ENCODE peak calls at places on chromosome 16, in four cellular contexts. One of them, this sample, is unnamed.

GRCh38 chr16:82653550-82654511 is 27.1 kb downstream of the CDH13 start:
- DNase-seq in EL: peak; percentile 98
- DNase-seq in AG08395: peak; percentile 91
- DNase-seq in naive thymus-derived CD8-positive, alpha-beta T cell: peak; percentile 33
- DNase-seq in this sample: peak; percentile 92

GRCh38 chr16:69443809-69444611 is 19.6 kb downstream of the CYB5B start:
- DNase-seq in EL: peak; percentile 62
- DNase-seq in AG08395: peak; percentile 43
- DNase-seq in naive thymus-derived CD8-positive, alpha-beta T cell: peak; percentile 33
- DNase-seq in this sample: peak; percentile 40

GRCh38 chr16:29675811-29676643 is 3.0 kb upstream of the QPRT start:
- DNase-seq in EL: peak; percentile 31
- DNase-seq in AG08395: peak; percentile 59
- DNase-seq in naive thymus-derived CD8-positive, alpha-beta T cell: peak; percentile 30
- DNase-seq in this sample: no peak

GRCh38 chr16:80671281-80671849 is 130.6 kb downstream of the DYNLRB2 start:
- DNase-seq in EL: no peak
- DNase-seq in AG08395: no peak
- DNase-seq in naive thymus-derived CD8-positive, alpha-beta T cell: no peak
- DNase-seq in this sample: no peak

GRCh38 chr16:82432261-82432660 is 194.5 kb upstream of the CDH13 start:
- DNase-seq in EL: no peak
- DNase-seq in AG08395: peak; percentile 44
- DNase-seq in naive thymus-derived CD8-positive, alpha-beta T cell: no peak
- DNase-seq in this sample: peak; percentile 33

GRCh38 chr16:66256919-66257318 is 109.6 kb upstream of the CDH5 start:
- DNase-seq in EL: no peak
- DNase-seq in AG08395: no peak
- DNase-seq in naive thymus-derived CD8-positive, alpha-beta T cell: no peak
- DNase-seq in this sample: no peak

GRCh38 chr16:84465154-84465553 is 39.3 kb downstream of the MEAK7 start:
- DNase-seq in EL: no peak
- DNase-seq in AG08395: no peak
- DNase-seq in naive thymus-derived CD8-positive, alpha-beta T cell: no peak
- DNase-seq in this sample: no peak

GRCh38 chr16:64391009-64391663 is 730.7 kb downstream of the CDH11 start:
- DNase-seq in EL: peak; percentile 31
- DNase-seq in AG08395: peak; percentile 16
- DNase-seq in naive thymus-derived CD8-positive, alpha-beta T cell: no peak
- DNase-seq in this sample: peak; percentile 62

GRCh38 chr16:81861915-81862314 is 82.8 kb downstream of the PLCG2 start:
- DNase-seq in EL: no peak
- DNase-seq in AG08395: no peak
- DNase-seq in naive thymus-derived CD8-positive, alpha-beta T cell: no peak
- DNase-seq in this sample: no peak

GRCh38 chr16:77677129-77677528 is 45.2 kb upstream of the NUDT7 start:
- DNase-seq in EL: no peak
- DNase-seq in AG08395: peak; percentile 18
- DNase-seq in naive thymus-derived CD8-positive, alpha-beta T cell: no peak
- DNase-seq in this sample: no peak

GRCh38 chr16:14365200-14365851 is 264.7 kb downstream of the PARN start:
- DNase-seq in EL: peak; percentile 72
- DNase-seq in AG08395: no peak
- DNase-seq in naive thymus-derived CD8-positive, alpha-beta T cell: no peak
- DNase-seq in this sample: no peak

GRCh38 chr16:25045696-25046381 is 30.7 kb upstream of the ARHGAP17 start:
- DNase-seq in EL: peak; percentile 73
- DNase-seq in AG08395: peak; percentile 40
- DNase-seq in naive thymus-derived CD8-positive, alpha-beta T cell: no peak
- DNase-seq in this sample: peak; percentile 66

GRCh38 chr16:58128721-58129096 is 472 bp downstream of the CFAP20 start:
- DNase-seq in EL: no peak
- DNase-seq in AG08395: no peak
- DNase-seq in naive thymus-derived CD8-positive, alpha-beta T cell: no peak
- DNase-seq in this sample: peak; percentile 29

GRCh38 chr16:23027386-23027785 is 121.9 kb downstream of the USP31 start:
- DNase-seq in EL: no peak
- DNase-seq in AG08395: no peak
- DNase-seq in naive thymus-derived CD8-positive, alpha-beta T cell: no peak
- DNase-seq in this sample: no peak

GRCh38 chr16:53061701-53062159 is 6.9 kb downstream of the CHD9 start:
- DNase-seq in EL: no peak
- DNase-seq in AG08395: no peak
- DNase-seq in naive thymus-derived CD8-positive, alpha-beta T cell: no peak
- DNase-seq in this sample: no peak

GRCh38 chr16:814974-815373 is 14.4 kb upstream of the GNG13 start:
- DNase-seq in EL: peak; percentile 81
- DNase-seq in AG08395: peak; percentile 54
- DNase-seq in naive thymus-derived CD8-positive, alpha-beta T cell: no peak
- DNase-seq in this sample: peak; percentile 96

GRCh38 chr16:63945805-63946204 is 1176.1 kb downstream of the CDH11 start:
- DNase-seq in EL: no peak
- DNase-seq in AG08395: peak; percentile 6
- DNase-seq in naive thymus-derived CD8-positive, alpha-beta T cell: no peak
- DNase-seq in this sample: no peak

GRCh38 chr16:81315271-81316175 is 761 bp downstream of the GAN start:
- DNase-seq in EL: peak; percentile 63
- DNase-seq in AG08395: peak; percentile 61
- DNase-seq in naive thymus-derived CD8-positive, alpha-beta T cell: peak; percentile 45
- DNase-seq in this sample: peak; percentile 43

GRCh38 chr16:89120281-89120680 is 26.6 kb downstream of the ACSF3 start:
- DNase-seq in EL: no peak
- DNase-seq in AG08395: no peak
- DNase-seq in naive thymus-derived CD8-positive, alpha-beta T cell: no peak
- DNase-seq in this sample: no peak

GRCh38 chr16:10180771-10181163 is 1.5 kb downstream of the GRIN2A start:
- DNase-seq in EL: peak; percentile 36
- DNase-seq in AG08395: no peak
- DNase-seq in naive thymus-derived CD8-positive, alpha-beta T cell: no peak
- DNase-seq in this sample: no peak

GRCh38 chr16:74699666-74700065 is 996 bp downstream of the MLKL start:
- DNase-seq in EL: no peak
- DNase-seq in AG08395: no peak
- DNase-seq in naive thymus-derived CD8-positive, alpha-beta T cell: no peak
- DNase-seq in this sample: no peak

This sample was measured in LHCN-M2.